ENCODE peak calls at places on chromosome 14, in four cellular contexts. One of them, this sample, is unnamed.

GRCh38 chr14:69010632-69011031 is 31.5 kb upstream of the ACTN1 start:
- DNase-seq in AG09309: no peak
- DNase-seq in lower leg skin: no peak
- DNase-seq in cardiac muscle cell: no peak
- DNase-seq in this sample: no peak

GRCh38 chr14:23052182-23052623 is 5.1 kb downstream of the CDH24 start:
- DNase-seq in AG09309: no peak
- DNase-seq in lower leg skin: no peak
- DNase-seq in cardiac muscle cell: no peak
- DNase-seq in this sample: no peak

GRCh38 chr14:20601522-20601921 is 10.3 kb upstream of the RNASE12 start:
- DNase-seq in AG09309: no peak
- DNase-seq in lower leg skin: no peak
- DNase-seq in cardiac muscle cell: no peak
- DNase-seq in this sample: no peak

GRCh38 chr14:76918176-76918750 is 92.1 kb downstream of the LRRC74A start:
- DNase-seq in AG09309: peak
- DNase-seq in lower leg skin: peak
- DNase-seq in cardiac muscle cell: peak
- DNase-seq in this sample: no peak

GRCh38 chr14:25042362-25043299 is 7.3 kb downstream of the STXBP6 start:
- DNase-seq in AG09309: peak
- DNase-seq in lower leg skin: no peak
- DNase-seq in cardiac muscle cell: peak
- DNase-seq in this sample: no peak

GRCh38 chr14:93042968-93043940 is 72.5 kb downstream of the ITPK1 start:
- DNase-seq in AG09309: peak
- DNase-seq in lower leg skin: peak
- DNase-seq in cardiac muscle cell: peak
- DNase-seq in this sample: no peak

GRCh38 chr14:75634848-75635247 is 25.8 kb downstream of the ERG28 start:
- DNase-seq in AG09309: no peak
- DNase-seq in lower leg skin: no peak
- DNase-seq in cardiac muscle cell: no peak
- DNase-seq in this sample: no peak

GRCh38 chr14:45359766-45360165 is 106.8 kb upstream of the MIS18BP1 start:
- DNase-seq in AG09309: no peak
- DNase-seq in lower leg skin: no peak
- DNase-seq in cardiac muscle cell: no peak
- DNase-seq in this sample: no peak

GRCh38 chr14:91241848-91242247 is 2.7 kb downstream of the GPR68 start:
- DNase-seq in AG09309: no peak
- DNase-seq in lower leg skin: no peak
- DNase-seq in cardiac muscle cell: no peak
- DNase-seq in this sample: no peak

GRCh38 chr14:89669209-89669608 is 252.2 kb upstream of the FOXN3 start:
- DNase-seq in AG09309: no peak
- DNase-seq in lower leg skin: no peak
- DNase-seq in cardiac muscle cell: no peak
- DNase-seq in this sample: no peak

GRCh38 chr14:67766035-67766680 is 50.2 kb downstream of the ZFYVE26 start:
- DNase-seq in AG09309: no peak
- DNase-seq in lower leg skin: no peak
- DNase-seq in cardiac muscle cell: no peak
- DNase-seq in this sample: no peak
- TF ChIP-seq CTCF in AG09309: no peak
- TF ChIP-seq CTCF in lower leg skin: no peak
- TF ChIP-seq CTCF in cardiac muscle cell: no peak
- TF ChIP-seq CTCF in this sample: no peak

DNA sequence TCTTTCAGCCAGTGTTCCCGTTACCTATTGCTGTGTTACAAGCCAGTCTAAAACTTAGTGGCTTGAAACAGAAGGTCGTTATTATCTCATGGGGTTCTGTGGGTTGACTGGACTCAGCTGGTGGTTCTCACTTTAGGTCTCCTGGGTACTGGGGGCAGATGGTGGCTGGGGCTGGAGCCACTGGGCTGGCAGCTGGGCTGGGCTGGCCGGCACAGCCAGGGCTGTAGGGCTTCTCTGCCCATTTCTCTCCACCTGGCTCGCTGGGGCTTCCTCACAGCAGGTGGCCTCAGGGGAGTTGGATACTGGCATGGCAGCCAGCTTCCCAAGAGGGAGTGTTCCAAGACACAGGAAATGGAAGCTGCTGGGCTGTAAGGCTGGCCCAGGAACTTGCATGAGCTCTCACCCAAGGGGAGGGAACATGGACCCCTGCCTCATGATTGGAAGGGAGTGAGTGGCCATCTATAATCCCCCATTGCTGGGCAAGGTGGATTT is 27.0 kb downstream of the TUNAR start:
- DNase-seq in AG09309: no peak
- DNase-seq in lower leg skin: no peak
- DNase-seq in cardiac muscle cell: no peak
- DNase-seq in this sample: no peak
- TF ChIP-seq CTCF in AG09309: no peak
- TF ChIP-seq CTCF in lower leg skin: no peak
- TF ChIP-seq CTCF in cardiac muscle cell: no peak
- TF ChIP-seq CTCF in this sample: no peak

GRCh38 chr14:38873923-38874612 is 229.0 kb downstream of the SEC23A start:
- DNase-seq in AG09309: no peak
- DNase-seq in lower leg skin: no peak
- DNase-seq in cardiac muscle cell: no peak
- DNase-seq in this sample: no peak

GRCh38 chr14:38866461-38866860 is 236.6 kb downstream of the SEC23A start:
- DNase-seq in AG09309: no peak
- DNase-seq in lower leg skin: no peak
- DNase-seq in cardiac muscle cell: no peak
- DNase-seq in this sample: no peak

GRCh38 chr14:38870437-38870836 is 232.6 kb downstream of the SEC23A start:
- DNase-seq in AG09309: no peak
- DNase-seq in lower leg skin: no peak
- DNase-seq in cardiac muscle cell: no peak
- DNase-seq in this sample: no peak

GRCh38 chr14:38867561-38868150 is 235.4 kb downstream of the SEC23A start:
- DNase-seq in AG09309: peak
- DNase-seq in lower leg skin: no peak
- DNase-seq in cardiac muscle cell: peak
- DNase-seq in this sample: peak

DNA sequence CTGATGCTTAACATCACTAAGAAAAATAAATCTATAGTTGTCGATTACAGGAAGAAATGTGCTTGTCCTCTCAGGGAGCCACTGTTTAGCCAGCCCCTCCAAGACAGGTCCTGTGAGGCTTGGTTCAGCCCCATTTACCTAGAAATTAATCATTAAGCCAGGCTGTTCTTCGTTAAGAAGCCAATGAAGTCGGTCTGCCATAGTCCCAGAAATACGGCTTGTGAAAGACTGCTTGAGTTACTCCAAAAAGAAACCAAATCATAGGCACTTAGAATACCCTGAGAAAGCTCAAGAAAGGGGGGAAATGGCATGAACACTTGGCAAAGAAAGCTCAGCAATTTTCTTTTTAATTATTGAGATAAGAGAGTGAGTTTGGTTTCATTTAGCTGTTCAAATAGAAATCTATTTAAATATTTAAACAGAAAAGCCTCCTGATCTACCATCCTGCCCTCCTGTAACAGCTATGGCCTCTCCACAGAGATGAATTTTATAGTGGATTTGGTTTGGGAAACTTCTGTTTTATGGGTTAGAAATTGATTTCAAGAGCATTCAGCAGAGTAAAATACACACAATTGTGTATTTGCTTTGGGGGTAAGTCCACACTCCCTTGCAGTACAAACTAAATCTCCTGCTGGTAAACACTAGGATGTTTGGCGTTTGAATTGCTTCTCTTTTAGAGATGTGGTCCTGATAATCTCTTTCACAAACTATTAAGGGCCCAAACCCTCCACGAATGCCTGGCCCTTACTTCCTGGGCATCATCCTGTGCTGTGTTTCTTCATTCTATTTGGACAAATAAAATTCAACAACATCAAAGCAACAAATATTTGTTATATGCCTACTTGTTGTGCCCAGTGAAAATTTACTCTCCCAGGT is 234.4 kb downstream of the SEC23A start:
- DNase-seq in AG09309: no peak
- DNase-seq in lower leg skin: no peak
- DNase-seq in cardiac muscle cell: no peak
- DNase-seq in this sample: no peak
- TF ChIP-seq CTCF in AG09309: no peak
- TF ChIP-seq CTCF in lower leg skin: no peak
- TF ChIP-seq CTCF in cardiac muscle cell: no peak
- TF ChIP-seq CTCF in this sample: no peak

GRCh38 chr14:72634910-72635647 is 258.8 kb downstream of the DPF3 start:
- DNase-seq in AG09309: no peak
- DNase-seq in lower leg skin: peak
- DNase-seq in cardiac muscle cell: no peak
- DNase-seq in this sample: no peak
- TF ChIP-seq CTCF in AG09309: no peak
- TF ChIP-seq CTCF in lower leg skin: no peak
- TF ChIP-seq CTCF in cardiac muscle cell: no peak
- TF ChIP-seq CTCF in this sample: no peak

This sample was measured in neural crest cell.